ENCODE peak calls at places on chromosomes 16 and 17, in five cellular contexts. Y, K, E, Q and H are unnamed samples.

GRCh38 chr17:67833134-67833533 is 7.8 kb downstream of the BPTF start:
- DNase-seq in Q (no peak), E (peak; percentile 8), Y (no peak), K (no peak), H (no peak)

GRCh38 chr16:11799509-11800384 is 2.7 kb upstream of the ZC3H7A start:
- DNase-seq in Y (no peak), Q (peak; percentile 43), K (no peak), E (no peak), H (no peak)

GRCh38 chr17:47192549-47192948 is 3.5 kb upstream of the CDC27 start:
- DNase-seq in Q (no peak), K (no peak), Y (peak; percentile 68), E (no peak), H (no peak)

GRCh38 chr16:57283214-57283955 is 1.1 kb downstream of the PLLP start:
- DNase-seq in Q (peak; percentile 75), Y (no peak), K (no peak), E (no peak), H (peak; percentile 67)

GRCh38 chr16:84928679-84929420 is 82.5 kb downstream of the ZDHHC7 start:
- DNase-seq in Y (no peak), K (no peak), Q (no peak), E (no peak), H (no peak)

GRCh38 chr17:43327421-43327820 is 71.4 kb upstream of the ARL4D start:
- DNase-seq in Y (peak; percentile 20), K (no peak), E (no peak), Q (no peak), H (no peak)

GRCh38 chr17:44972953-44973352 is 4.8 kb upstream of the C1QL1 start:
- DNase-seq in Q (no peak), K (no peak), E (no peak), Y (peak; percentile 64), H (no peak)

GRCh38 chr17:64275016-64275415 is 12.0 kb upstream of the TEX2 start:
- DNase-seq in K (no peak), Q (no peak), Y (no peak), E (no peak), H (no peak)

GRCh38 chr17:29112780-29113295 is 67.4 kb downstream of the MYO18A start:
- DNase-seq in Y (peak; percentile 64), K (no peak), E (no peak), Q (no peak), H (no peak)

GRCh38 chr16:64450170-64450569 is 671.7 kb downstream of the CDH11 start:
- DNase-seq in E (no peak), Y (peak; percentile 38), Q (no peak), K (no peak), H (no peak)

GRCh38 chr17:17659340-17659739 is 21.9 kb upstream of the RAI1 start:
- DNase-seq in Q (no peak), K (no peak), E (no peak), Y (no peak), H (no peak)

GRCh38 chr17:59151591-59151990 is 3.4 kb downstream of the SKA2 start:
- DNase-seq in K (no peak), Q (no peak), E (no peak), Y (peak; percentile 23), H (no peak)

GRCh38 chr16:49530396-49530795 is 156.8 kb downstream of the C16orf78 start:
- DNase-seq in Q (no peak), E (no peak), K (no peak), Y (no peak), H (no peak)

GRCh38 chr17:76378548-76379274 is 5.7 kb upstream of the SPHK1 start:
- DNase-seq in Y (no peak), E (no peak), K (no peak), Q (no peak), H (peak; percentile 15)
- H3K4me3 ChIP-seq in Y (no peak overlapping the region), E (no peak overlapping the region), K (no peak overlapping the region), Q (no peak overlapping the region), H (no peak overlapping the region)

GRCh38 chr16:86080982-86081381 is 182.0 kb downstream of the IRF8 start:
- DNase-seq in E (no peak), Y (no peak), K (no peak), Q (no peak), H (no peak)
- H3K27me3 ChIP-seq in E (no peaks in the 10 kb centered on the region), Y (no peaks in the 10 kb centered on the region), K (peaks cover 15% of the 10 kb centered on the region), Q (no peaks in the 10 kb centered on the region), H (no peaks in the 10 kb centered on the region)

GRCh38 chr16:73071131-73071940 is 23.4 kb upstream of the ZFHX3 start:
- DNase-seq in K (peak; percentile 73), Y (peak; percentile 56), Q (peak; percentile 75), E (peak; percentile 70), H (peak; percentile 82)
- H3K4me3 ChIP-seq in K (peak overlapping the region; percentile 42), Y (peak overlapping the region; percentile 27), Q (peak overlapping the region; percentile 26), E (peak overlapping the region; percentile 34), H (peak overlapping the region; percentile 35)

DNA sequence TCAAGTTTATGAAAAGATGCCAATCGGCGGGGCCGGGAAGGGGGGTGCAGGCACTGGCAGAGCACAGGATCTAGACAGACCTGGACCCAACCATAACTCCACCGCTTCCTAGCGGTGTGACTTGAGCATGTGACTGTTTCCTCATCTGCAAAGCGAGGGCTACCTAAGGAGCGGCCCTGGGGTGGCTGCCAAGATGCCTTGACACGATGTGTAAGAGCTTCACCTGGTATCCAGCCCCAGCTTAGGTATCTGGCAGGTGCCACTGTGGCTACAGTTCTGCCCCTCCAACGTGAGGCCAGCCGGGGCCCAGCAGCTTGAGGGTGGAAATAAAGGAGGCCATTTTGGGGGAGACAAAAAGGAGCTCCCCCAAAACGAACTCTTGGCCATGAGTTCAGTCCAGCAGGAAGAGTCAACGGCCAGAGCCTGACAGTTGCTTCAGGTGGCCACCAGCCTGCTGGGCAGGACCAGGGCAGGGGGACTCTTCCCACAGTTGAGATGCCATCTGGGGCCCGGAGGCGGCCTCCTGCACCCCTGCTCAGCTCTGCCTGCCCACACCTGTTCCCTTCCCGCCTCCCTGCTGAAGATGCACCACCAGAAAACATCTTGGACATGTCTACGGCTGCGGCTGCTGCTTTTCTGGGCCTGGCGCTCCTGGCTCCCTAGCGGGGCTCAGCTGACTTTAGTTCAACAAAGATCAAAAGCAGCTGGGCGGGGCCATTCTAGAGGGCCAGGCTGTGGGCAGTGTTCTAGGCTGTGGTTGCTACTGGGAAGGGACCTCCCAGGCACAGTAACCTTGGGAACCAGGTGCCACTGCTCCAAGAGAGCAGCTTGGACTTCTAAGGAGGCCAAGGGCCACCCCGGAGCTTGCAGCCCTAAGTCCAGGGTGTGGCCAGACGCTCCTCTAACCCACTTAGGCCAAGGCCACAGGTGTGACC is 3.4 kb upstream of the MTSS2 start:
- DNase-seq in E (no peak), Y (no peak), K (no peak), Q (peak; percentile 88), H (no peak)
- H3K27me3 ChIP-seq in E (no peaks in the 10 kb centered on the region), Y (no peaks in the 10 kb centered on the region), K (peaks cover 10% of the 10 kb centered on the region), Q (no peaks in the 10 kb centered on the region), H (peaks cover 2% of the 10 kb centered on the region)

DNA sequence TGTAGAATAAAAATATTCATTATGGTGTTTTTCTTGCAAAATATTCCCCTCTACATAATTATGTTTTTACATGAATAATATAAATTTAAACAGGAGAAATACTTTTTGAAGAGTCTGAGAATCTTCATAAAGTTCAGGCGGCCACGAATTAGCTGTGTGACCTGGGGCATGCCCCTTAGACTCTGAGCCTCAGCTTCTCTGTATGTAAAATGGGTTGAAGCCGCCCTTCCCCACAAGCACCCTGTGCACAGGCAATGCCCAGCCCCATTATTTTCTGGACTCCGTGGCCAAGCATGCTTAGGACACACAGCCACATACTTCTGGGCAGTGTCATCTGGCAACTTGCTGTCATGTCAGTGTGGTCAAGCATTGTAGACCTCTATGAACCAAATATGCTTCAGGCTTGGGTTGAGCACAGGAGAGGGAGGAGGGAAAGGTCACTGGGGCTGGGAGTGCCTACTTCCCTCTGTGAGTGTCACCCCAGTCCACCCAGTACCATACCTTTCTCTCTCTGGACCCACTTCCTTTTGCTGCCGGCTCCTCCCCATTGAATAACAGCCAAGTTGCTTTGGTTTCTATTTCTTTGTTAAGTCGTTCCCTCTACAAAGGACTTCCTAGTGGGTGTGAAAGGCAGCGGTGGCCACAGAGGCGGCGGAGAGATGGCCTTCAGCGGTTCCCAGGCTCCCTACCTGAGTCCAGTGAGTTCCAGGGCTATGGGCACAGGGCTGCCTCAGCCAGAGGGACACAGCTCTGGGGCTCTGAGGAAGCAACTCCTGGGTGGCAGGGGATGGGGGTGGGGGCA is at the start of gene LGALS9:
- DNase-seq in E (no peak), Y (peak; percentile 43), Q (no peak), K (no peak), H (no peak)
- H3K4me3 ChIP-seq in E (no peak within 1 kb of the TSS), Y (no peak within 1 kb of the TSS), Q (peak within 1 kb of the TSS; percentile 54), K (no peak within 1 kb of the TSS), H (no peak within 1 kb of the TSS)

GRCh38 chr17:39604911-39605491 is 2.7 kb downstream of the NEUROD2 start:
- DNase-seq in K (no peak), E (peak; percentile 79), Y (no peak), Q (no peak), H (peak; percentile 80)
- H3K27me3 ChIP-seq in K (peaks cover 100% of the 10 kb centered on the region), E (peaks cover 96% of the 10 kb centered on the region), Y (peaks cover 91% of the 10 kb centered on the region), Q (peaks cover 95% of the 10 kb centered on the region), H (peaks cover 98% of the 10 kb centered on the region)

GRCh38 chr17:56510554-56511342 is 82.8 kb upstream of the NOG start:
- DNase-seq in Y (no peak), K (no peak), E (no peak), Q (no peak), H (peak; percentile 22)

GRCh38 chr17:56514899-56515298 is 78.6 kb upstream of the NOG start:
- DNase-seq in Q (no peak), E (no peak), Y (no peak), K (no peak), H (no peak)

DNA sequence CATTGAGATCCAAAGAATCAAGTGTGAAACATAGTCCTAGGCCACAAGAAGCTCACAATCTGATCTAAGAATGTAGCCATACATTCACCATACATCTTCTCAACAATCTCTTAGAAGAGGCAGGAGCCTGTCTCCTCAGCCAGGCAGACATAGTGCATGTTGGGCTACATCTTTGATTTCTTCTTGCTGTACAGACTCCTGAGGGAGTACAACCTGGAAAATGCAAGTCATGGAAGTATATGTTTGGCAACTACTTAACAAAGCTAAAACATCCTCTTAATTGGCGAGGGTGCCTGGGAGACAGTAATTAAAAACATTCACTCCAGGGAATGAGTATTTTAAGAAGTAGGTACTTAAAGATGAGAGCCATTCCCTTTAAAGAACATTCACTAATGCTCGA is 79.2 kb upstream of the NOG start:
- DNase-seq in Q (no peak), Y (no peak), K (no peak), E (no peak), H (no peak)
- H3K4me3 ChIP-seq in Q (no peak overlapping the region), Y (no peak overlapping the region), K (no peak overlapping the region), E (no peak overlapping the region), H (no peak overlapping the region)

DNA sequence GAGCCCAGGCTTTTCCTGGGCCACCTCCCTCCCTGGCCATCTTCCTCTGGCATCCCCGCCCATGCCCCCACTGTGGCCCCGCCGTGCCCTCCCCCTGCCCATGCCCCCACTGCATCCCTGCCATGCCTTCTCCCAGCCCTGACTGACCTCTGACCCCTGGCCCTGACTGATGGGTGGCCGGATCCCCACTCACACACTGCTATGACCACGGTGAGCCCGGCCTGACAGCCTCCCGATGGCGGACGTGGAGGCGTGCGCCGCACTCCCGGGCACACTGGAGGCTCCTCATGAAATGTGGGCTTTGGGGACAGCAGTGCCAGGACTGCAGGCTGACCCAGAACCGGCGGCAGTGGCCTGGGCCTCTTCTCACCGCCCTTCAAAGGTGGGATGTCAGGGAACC is 10.6 kb upstream of the C1QTNF8 start:
- DNase-seq in K (no peak), Q (no peak), E (no peak), Y (no peak), H (no peak)
- H3K27me3 ChIP-seq in K (peaks cover 48% of the 10 kb centered on the region), Q (peaks cover 45% of the 10 kb centered on the region), E (no peaks in the 10 kb centered on the region), Y (peaks cover 4% of the 10 kb centered on the region), H (peaks cover 2% of the 10 kb centered on the region)